ENCODE peak calls at places on chromosomes 5 and 9, in four cellular contexts. M is stomach, X is HCT116, V is breast epithelium. S is an unnamed sample.
A peak's percentile ranks its signal among the peaks of the same experiment; 100 is the strongest.

GRCh38 chr5:112757468-112758208 is 20.0 kb downstream of the APC start:
- DNase-seq in M (no peak), X (peak; percentile 48), V (no peak), S (no peak)

GRCh38 chr5:55847837-55848236 is 3.3 kb upstream of the IL31RA start:
- DNase-seq in M (no peak), X (no peak), V (no peak), S (no peak)

GRCh38 chr9:93657331-93658111 is 81.1 kb downstream of the PHF2 start:
- DNase-seq in M (no peak), X (no peak), V (peak; percentile 34), S (no peak)

GRCh38 chr5:172175263-172175719 is 12.7 kb downstream of the STK10 start:
- DNase-seq in M (peak; percentile 63), X (no peak), V (no peak), S (peak; percentile 18)

GRCh38 chr5:56535347-56535746 is 280.0 kb upstream of the MAP3K1 start:
- DNase-seq in M (no peak), X (no peak), V (no peak), S (no peak)

GRCh38 chr9:19028835-19029451 is 4.1 kb downstream of the SAXO1 start:
- DNase-seq in M (peak; percentile 41), X (peak; percentile 52), V (no peak), S (no peak)

GRCh38 chr5:165202144-165202910 is 1696.9 kb downstream of the MAT2B start:
- DNase-seq in M (no peak), X (no peak), V (no peak), S (no peak)

GRCh38 chr5:74895906-74896305 is 29.7 kb upstream of the FAM169A start:
- DNase-seq in M (peak; percentile 75), X (no peak), V (no peak), S (no peak)

GRCh38 chr5:167230414-167230813 is 1061.0 kb upstream of the WWC1 start:
- DNase-seq in M (no peak), X (no peak), V (no peak), S (no peak)

GRCh38 chr9:31608881-31609280 is 775.6 kb upstream of the ACO1 start:
- DNase-seq in M (no peak), X (no peak), V (no peak), S (no peak)

GRCh38 chr5:69276422-69277174 is 41.9 kb downstream of the CDK7 start:
- DNase-seq in M (no peak), X (no peak), V (no peak), S (no peak)

GRCh38 chr5:160369990-160370712 is at the start of gene C1QTNF2:
- DNase-seq in M (peak; percentile 43), X (no peak), V (no peak), S (no peak)

GRCh38 chr5:91146221-91146620 is 236.9 kb downstream of the ARRDC3 start:
- DNase-seq in M (no peak), X (no peak), V (no peak), S (no peak)

GRCh38 chr9:115717298-115717697 is 436.3 kb upstream of the PAPPA start:
- DNase-seq in M (no peak), X (no peak), V (no peak), S (no peak)

GRCh38 chr5:153584561-153585359 is 94.3 kb downstream of the GRIA1 start:
- DNase-seq in M (no peak), X (no peak), V (no peak), S (no peak)

GRCh38 chr5:61319388-61320146 is 12.5 kb upstream of the ZSWIM6 start:
- DNase-seq in M (no peak), X (no peak), V (no peak), S (no peak)

GRCh38 chr5:67050125-67050524 is 146.5 kb downstream of the CD180 start:
- DNase-seq in M (no peak), X (no peak), V (no peak), S (no peak)

GRCh38 chr9:130837002-130837511 is 2.0 kb downstream of the ABL1 start:
- DNase-seq in M (no peak), X (no peak), V (no peak), S (no peak)

GRCh38 chr9:3746296-3747275 is 220.8 kb upstream of the RFX3 start:
- DNase-seq in M (no peak), X (peak; percentile 74), V (no peak), S (no peak)

GRCh38 chr5:76426391-76426802 is 23.3 kb downstream of the IQGAP2 start:
- DNase-seq in M (no peak), X (no peak), V (no peak), S (no peak)

GRCh38 chr9:88528356-88528755 is 6.6 kb upstream of the NXNL2 start:
- DNase-seq in M (no peak), X (no peak), V (no peak), S (no peak)

GRCh38 chr5:147688965-147689364 is 93.6 kb downstream of the JAKMIP2 start:
- DNase-seq in M (peak; percentile 50), X (no peak), V (no peak), S (no peak)

GRCh38 chr9:71680189-71680983 is 87.9 kb downstream of the CEMIP2 start:
- DNase-seq in M (no peak), X (no peak), V (no peak), S (no peak)

GRCh38 chr5:72818866-72819534 is 2.5 kb downstream of the TNPO1 start:
- DNase-seq in M (peak; percentile 69), X (peak; percentile 37), V (peak; percentile 56), S (peak; percentile 67)

GRCh38 chr9:121576281-121577075 is 75.0 kb upstream of the DAB2IP start:
- DNase-seq in M (no peak), X (no peak), V (no peak), S (no peak)

GRCh38 chr5:168328804-168329203 is 37.4 kb downstream of the WWC1 start:
- DNase-seq in M (peak; percentile 53), X (no peak), V (no peak), S (no peak)

GRCh38 chr9:19373527-19373926 is 6.5 kb downstream of the RPS6 start:
- DNase-seq in M (no peak), X (no peak), V (no peak), S (no peak)

GRCh38 chr9:86485359-86485758 is 131.1 kb upstream of the TUT7 start:
- DNase-seq in M (no peak), X (no peak), V (no peak), S (no peak)

DNA sequence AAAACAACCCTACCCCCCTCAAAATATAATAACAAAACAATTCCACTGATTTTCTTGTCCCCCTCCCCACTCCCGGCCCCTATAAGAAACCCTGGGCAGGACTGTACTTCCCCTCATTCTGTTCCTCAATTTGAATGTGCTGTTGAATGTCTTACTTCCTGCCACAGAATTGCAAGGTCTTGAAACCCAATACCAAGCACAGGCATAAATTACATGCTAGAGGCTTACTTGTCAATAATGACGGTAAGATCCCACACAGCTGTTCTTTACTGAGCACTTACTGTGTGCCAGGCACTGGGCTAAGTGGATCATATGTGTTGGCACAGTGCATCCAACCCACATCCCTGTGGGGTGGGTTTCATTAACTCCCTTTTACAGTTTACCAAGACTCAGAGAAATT is 63.3 kb downstream of the MVB12B start:
- DNase-seq in M (no peak), X (no peak), V (no peak), S (no peak)
- H3K36me3 ChIP-seq in M (no peaks in the 10 kb centered on the region), X (no peaks in the 10 kb centered on the region), V (no peaks in the 10 kb centered on the region), S (no peaks in the 10 kb centered on the region)

GRCh38 chr9:78725565-78725964 is 428.6 kb downstream of the PSAT1 start:
- DNase-seq in M (no peak), X (no peak), V (no peak), S (no peak)
- TF ChIP-seq CTCF in M (no peak), X (no peak), V (no peak), S (no peak)

DNA sequence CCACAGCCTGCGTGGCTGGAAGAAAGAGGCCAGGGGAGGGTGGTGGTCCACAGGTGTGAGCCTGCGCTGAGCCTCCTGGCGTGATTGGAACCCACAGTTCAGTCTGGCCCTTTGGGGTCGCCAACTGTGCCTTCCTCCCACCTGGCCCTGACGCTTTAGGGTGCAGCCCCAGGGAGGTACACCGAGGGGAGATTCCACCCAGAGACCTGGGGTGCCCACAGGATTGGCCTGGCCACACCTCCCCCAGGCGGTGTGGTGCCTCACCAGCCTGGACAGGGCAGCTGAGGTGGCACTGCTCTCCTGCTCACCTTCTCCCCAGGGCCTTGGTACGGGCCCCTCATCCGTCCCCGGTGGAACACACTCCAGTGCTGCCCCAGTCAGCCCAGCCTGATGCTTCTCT is 987 bp upstream of the CLIC3 start:
- DNase-seq in M (no peak), X (no peak), V (no peak), S (no peak)
- H3K4me1 ChIP-seq in M (peaks cover 66% of the 10 kb centered on the region), X (peaks cover 82% of the 10 kb centered on the region), V (peaks cover 7% of the 10 kb centered on the region), S (peaks cover 6% of the 10 kb centered on the region)

GRCh38 chr9:134757206-134757975 is 115.8 kb downstream of the COL5A1 start:
- DNase-seq in M (no peak), X (no peak), V (no peak), S (no peak)
- H3K36me3 ChIP-seq in M (peaks cover 7% of the 10 kb centered on the region), X (no peaks in the 10 kb centered on the region), V (no peaks in the 10 kb centered on the region), S (no peaks in the 10 kb centered on the region)

GRCh38 chr5:144325532-144325931 is 154.9 kb downstream of the KCTD16 start:
- DNase-seq in M (no peak), X (no peak), V (no peak), S (no peak)

GRCh38 chr5:144328980-144329379 is 158.3 kb downstream of the KCTD16 start:
- DNase-seq in M (peak; percentile 31), X (no peak), V (no peak), S (no peak)

GRCh38 chr5:144331361-144331760 is 160.7 kb downstream of the KCTD16 start:
- DNase-seq in M (no peak), X (no peak), V (no peak), S (no peak)

GRCh38 chr5:144332265-144332664 is 161.6 kb downstream of the KCTD16 start:
- DNase-seq in M (no peak), X (no peak), V (no peak), S (no peak)

DNA sequence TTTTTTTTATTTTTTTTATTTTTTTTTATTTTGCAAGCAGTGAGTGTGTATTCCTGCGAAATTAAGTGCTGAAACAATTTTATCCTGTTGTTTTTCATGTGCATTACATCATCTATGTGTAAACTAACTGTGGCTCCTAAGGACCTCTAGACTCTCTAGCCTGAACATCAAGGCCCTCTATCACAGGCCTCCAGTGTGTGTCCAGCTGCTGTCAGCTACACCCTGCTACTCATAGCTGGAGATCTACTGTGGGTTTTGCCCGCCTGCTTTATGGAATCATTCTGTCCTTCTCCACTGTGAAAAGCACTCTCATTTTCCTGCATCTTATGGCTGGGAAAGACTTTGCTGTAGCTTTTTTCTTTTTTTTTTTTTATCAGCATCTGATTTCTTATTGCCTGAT is 157.8 kb downstream of the KCTD16 start:
- DNase-seq in M (no peak), X (no peak), V (no peak), S (no peak)
- TF ChIP-seq CTCF in M (no peak), X (no peak), V (no peak), S (no peak)

DNA sequence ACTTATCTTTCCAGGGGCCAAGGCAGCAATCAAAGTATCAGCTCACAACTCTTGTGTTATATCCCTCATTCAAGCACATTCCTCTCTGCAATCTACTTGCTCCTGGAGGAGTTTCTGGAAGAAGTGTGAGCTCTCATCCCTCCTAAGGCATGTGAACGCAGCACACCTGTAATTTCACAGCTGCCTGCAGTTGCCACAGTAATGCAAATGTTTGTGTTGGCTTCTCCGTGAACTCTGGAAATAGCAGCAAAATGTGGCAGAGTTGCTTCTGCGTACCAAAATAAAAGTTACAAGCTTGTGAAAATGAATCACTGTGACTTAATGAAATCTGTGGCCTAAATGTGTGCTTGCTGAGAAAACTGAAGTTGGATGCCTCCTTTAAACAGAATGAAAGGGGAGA is 89.8 kb upstream of the EQTN start:
- DNase-seq in M (no peak), X (no peak), V (no peak), S (no peak)
- H3K4me1 ChIP-seq in M (peaks cover 32% of the 10 kb centered on the region), X (no peaks in the 10 kb centered on the region), V (no peaks in the 10 kb centered on the region), S (no peaks in the 10 kb centered on the region)